ENCODE peak calls at places on chromosomes 16 and 17, in nine cellular contexts. One of them, this sample, is unnamed.
A peak's percentile ranks its signal among the peaks of the same experiment; 100 is the strongest.

GRCh38 chr16:79943738-79944137 is 343.2 kb upstream of the MAF start:
- DNase-seq in CD8-positive, alpha-beta T cell: no peak
- DNase-seq in fibroblast of lung: no peak
- DNase-seq in breast epithelium: no peak
- DNase-seq in mucosa of descending colon: no peak
- DNase-seq in colonic mucosa: no peak
- DNase-seq in brain microvascular endothelial cell: peak; percentile 52
- DNase-seq in epithelial cell of esophagus: peak; percentile 39
- DNase-seq in prostate gland: no peak
- DNase-seq in this sample: no peak

GRCh38 chr16:65306313-65306712 is 184.4 kb upstream of the CDH11 start:
- DNase-seq in brain microvascular endothelial cell: no peak
- DNase-seq in breast epithelium: no peak
- DNase-seq in fibroblast of lung: no peak
- DNase-seq in epithelial cell of esophagus: peak; percentile 7
- DNase-seq in prostate gland: no peak
- DNase-seq in mucosa of descending colon: no peak
- DNase-seq in colonic mucosa: no peak
- DNase-seq in CD8-positive, alpha-beta T cell: no peak
- DNase-seq in this sample: no peak

GRCh38 chr17:44350733-44351226 is 5.7 kb downstream of the GRN start:
- DNase-seq in colonic mucosa: peak; percentile 74
- DNase-seq in brain microvascular endothelial cell: peak; percentile 36
- DNase-seq in CD8-positive, alpha-beta T cell: peak; percentile 62
- DNase-seq in mucosa of descending colon: peak; percentile 80
- DNase-seq in fibroblast of lung: peak; percentile 44
- DNase-seq in breast epithelium: no peak
- DNase-seq in prostate gland: peak; percentile 41
- DNase-seq in epithelial cell of esophagus: peak; percentile 70
- DNase-seq in this sample: no peak

GRCh38 chr16:13519871-13520270 is 400.1 kb upstream of the ERCC4 start:
- DNase-seq in brain microvascular endothelial cell: no peak
- DNase-seq in breast epithelium: no peak
- DNase-seq in colonic mucosa: no peak
- DNase-seq in CD8-positive, alpha-beta T cell: no peak
- DNase-seq in epithelial cell of esophagus: no peak
- DNase-seq in mucosa of descending colon: no peak
- DNase-seq in fibroblast of lung: no peak
- DNase-seq in prostate gland: no peak
- DNase-seq in this sample: no peak

GRCh38 chr17:68296217-68297140 is 5.2 kb downstream of the ARSG start:
- DNase-seq in epithelial cell of esophagus: peak; percentile 67
- DNase-seq in CD8-positive, alpha-beta T cell: peak; percentile 51
- DNase-seq in fibroblast of lung: no peak
- DNase-seq in colonic mucosa: peak; percentile 33
- DNase-seq in prostate gland: peak; percentile 95
- DNase-seq in brain microvascular endothelial cell: no peak
- DNase-seq in mucosa of descending colon: no peak
- DNase-seq in breast epithelium: peak; percentile 69
- DNase-seq in this sample: no peak

GRCh38 chr17:29597361-29598172 is 4.6 kb downstream of the ANKRD13B start:
- DNase-seq in fibroblast of lung: no peak
- DNase-seq in CD8-positive, alpha-beta T cell: no peak
- DNase-seq in colonic mucosa: no peak
- DNase-seq in breast epithelium: no peak
- DNase-seq in epithelial cell of esophagus: no peak
- DNase-seq in brain microvascular endothelial cell: no peak
- DNase-seq in mucosa of descending colon: peak; percentile 16
- DNase-seq in prostate gland: no peak
- DNase-seq in this sample: no peak

GRCh38 chr17:55648086-55648485 is 74.6 kb downstream of the TMEM100 start:
- DNase-seq in prostate gland: no peak
- DNase-seq in epithelial cell of esophagus: no peak
- DNase-seq in fibroblast of lung: no peak
- DNase-seq in CD8-positive, alpha-beta T cell: no peak
- DNase-seq in mucosa of descending colon: no peak
- DNase-seq in colonic mucosa: no peak
- DNase-seq in brain microvascular endothelial cell: no peak
- DNase-seq in breast epithelium: no peak
- DNase-seq in this sample: no peak

GRCh38 chr17:28379814-28380571 is 8.5 kb downstream of the SARM1 start:
- DNase-seq in CD8-positive, alpha-beta T cell: no peak
- DNase-seq in brain microvascular endothelial cell: no peak
- DNase-seq in epithelial cell of esophagus: peak; percentile 100
- DNase-seq in prostate gland: no peak
- DNase-seq in mucosa of descending colon: no peak
- DNase-seq in breast epithelium: peak; percentile 75
- DNase-seq in fibroblast of lung: no peak
- DNase-seq in colonic mucosa: no peak
- DNase-seq in this sample: no peak

GRCh38 chr16:87953308-87954208 is 2.3 kb downstream of the BANP start:
- DNase-seq in prostate gland: no peak
- DNase-seq in fibroblast of lung: no peak
- DNase-seq in breast epithelium: no peak
- DNase-seq in epithelial cell of esophagus: no peak
- DNase-seq in brain microvascular endothelial cell: no peak
- DNase-seq in mucosa of descending colon: no peak
- DNase-seq in colonic mucosa: no peak
- DNase-seq in CD8-positive, alpha-beta T cell: no peak
- DNase-seq in this sample: no peak

GRCh38 chr17:61208301-61209098 is 191.1 kb upstream of the TBX2 start:
- DNase-seq in brain microvascular endothelial cell: peak; percentile 1
- DNase-seq in mucosa of descending colon: no peak
- DNase-seq in epithelial cell of esophagus: no peak
- DNase-seq in fibroblast of lung: peak; percentile 95
- DNase-seq in breast epithelium: no peak
- DNase-seq in colonic mucosa: no peak
- DNase-seq in CD8-positive, alpha-beta T cell: no peak
- DNase-seq in prostate gland: no peak
- DNase-seq in this sample: no peak

GRCh38 chr16:19717319-19717718 is 708 bp downstream of the KNOP1 start:
- DNase-seq in epithelial cell of esophagus: no peak
- DNase-seq in breast epithelium: no peak
- DNase-seq in colonic mucosa: no peak
- DNase-seq in fibroblast of lung: no peak
- DNase-seq in prostate gland: no peak
- DNase-seq in mucosa of descending colon: no peak
- DNase-seq in brain microvascular endothelial cell: no peak
- DNase-seq in CD8-positive, alpha-beta T cell: no peak
- DNase-seq in this sample: no peak

GRCh38 chr17:57577751-57578607 is 167.1 kb downstream of the CCDC182 start:
- DNase-seq in mucosa of descending colon: no peak
- DNase-seq in brain microvascular endothelial cell: peak; percentile 53
- DNase-seq in CD8-positive, alpha-beta T cell: no peak
- DNase-seq in prostate gland: peak; percentile 29
- DNase-seq in fibroblast of lung: peak; percentile 84
- DNase-seq in epithelial cell of esophagus: peak; percentile 62
- DNase-seq in colonic mucosa: peak; percentile 30
- DNase-seq in breast epithelium: no peak
- DNase-seq in this sample: no peak

GRCh38 chr17:7439462-7440112 is at the start of gene FGF11:
- DNase-seq in CD8-positive, alpha-beta T cell: no peak
- DNase-seq in prostate gland: no peak
- DNase-seq in epithelial cell of esophagus: no peak
- DNase-seq in colonic mucosa: no peak
- DNase-seq in breast epithelium: no peak
- DNase-seq in brain microvascular endothelial cell: no peak
- DNase-seq in fibroblast of lung: no peak
- DNase-seq in mucosa of descending colon: peak; percentile 43
- DNase-seq in this sample: no peak

GRCh38 chr16:491225-491919 is 36.1 kb upstream of the CAPN15 start:
- DNase-seq in breast epithelium: no peak
- DNase-seq in prostate gland: no peak
- DNase-seq in mucosa of descending colon: no peak
- DNase-seq in fibroblast of lung: no peak
- DNase-seq in brain microvascular endothelial cell: peak; percentile 11
- DNase-seq in colonic mucosa: no peak
- DNase-seq in CD8-positive, alpha-beta T cell: no peak
- DNase-seq in epithelial cell of esophagus: no peak
- DNase-seq in this sample: no peak

GRCh38 chr16:84699147-84699711 is 571 bp upstream of the USP10 start:
- DNase-seq in fibroblast of lung: no peak
- DNase-seq in colonic mucosa: peak; percentile 39
- DNase-seq in epithelial cell of esophagus: peak; percentile 33
- DNase-seq in mucosa of descending colon: no peak
- DNase-seq in brain microvascular endothelial cell: no peak
- DNase-seq in prostate gland: no peak
- DNase-seq in breast epithelium: no peak
- DNase-seq in CD8-positive, alpha-beta T cell: no peak
- DNase-seq in this sample: no peak

GRCh38 chr16:87463722-87464690 is 28.8 kb downstream of the ZCCHC14 start:
- DNase-seq in fibroblast of lung: no peak
- DNase-seq in CD8-positive, alpha-beta T cell: peak; percentile 16
- DNase-seq in mucosa of descending colon: no peak
- DNase-seq in prostate gland: no peak
- DNase-seq in breast epithelium: no peak
- DNase-seq in epithelial cell of esophagus: peak; percentile 34
- DNase-seq in colonic mucosa: no peak
- DNase-seq in brain microvascular endothelial cell: peak; percentile 74
- DNase-seq in this sample: no peak

GRCh38 chr16:57732011-57732410 is 3.6 kb upstream of the KATNB1 start:
- DNase-seq in CD8-positive, alpha-beta T cell: no peak
- DNase-seq in epithelial cell of esophagus: peak; percentile 17
- DNase-seq in mucosa of descending colon: no peak
- DNase-seq in brain microvascular endothelial cell: no peak
- DNase-seq in breast epithelium: no peak
- DNase-seq in prostate gland: no peak
- DNase-seq in colonic mucosa: no peak
- DNase-seq in fibroblast of lung: peak; percentile 74
- DNase-seq in this sample: no peak

DNA sequence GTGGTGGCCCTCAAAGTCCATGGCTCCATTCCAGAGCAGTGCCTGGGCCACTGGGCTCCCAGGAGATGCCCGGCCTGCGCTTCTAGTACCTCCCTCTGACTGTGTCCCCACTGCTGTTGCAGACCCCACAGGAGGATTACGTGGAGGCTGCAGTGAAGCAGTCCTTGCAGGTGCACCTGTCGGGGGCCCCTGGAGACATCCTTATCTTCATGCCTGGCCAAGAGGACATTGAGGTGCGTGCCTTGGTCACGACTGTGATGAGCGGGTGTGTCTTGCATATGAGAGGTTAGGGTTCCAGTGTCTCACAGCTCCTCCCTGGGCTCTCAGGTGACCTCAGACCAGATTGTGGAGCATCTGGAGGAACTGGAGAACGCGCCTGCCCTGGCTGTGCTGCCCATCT is 11.3 kb downstream of the DHX38 start:
- DNase-seq in colonic mucosa: no peak
- DNase-seq in brain microvascular endothelial cell: no peak
- DNase-seq in prostate gland: no peak
- DNase-seq in breast epithelium: no peak
- DNase-seq in fibroblast of lung: no peak
- DNase-seq in epithelial cell of esophagus: no peak
- DNase-seq in mucosa of descending colon: no peak
- DNase-seq in CD8-positive, alpha-beta T cell: no peak
- DNase-seq in this sample: peak; percentile 40
- TF ChIP-seq CTCF in colonic mucosa: no peak
- TF ChIP-seq CTCF in brain microvascular endothelial cell: no peak
- TF ChIP-seq CTCF in prostate gland: no peak
- TF ChIP-seq CTCF in breast epithelium: no peak
- TF ChIP-seq CTCF in fibroblast of lung: no peak
- TF ChIP-seq CTCF in epithelial cell of esophagus: no peak
- TF ChIP-seq CTCF in mucosa of descending colon: no peak
- TF ChIP-seq CTCF in CD8-positive, alpha-beta T cell: no peak
- TF ChIP-seq CTCF in this sample: no peak

DNA sequence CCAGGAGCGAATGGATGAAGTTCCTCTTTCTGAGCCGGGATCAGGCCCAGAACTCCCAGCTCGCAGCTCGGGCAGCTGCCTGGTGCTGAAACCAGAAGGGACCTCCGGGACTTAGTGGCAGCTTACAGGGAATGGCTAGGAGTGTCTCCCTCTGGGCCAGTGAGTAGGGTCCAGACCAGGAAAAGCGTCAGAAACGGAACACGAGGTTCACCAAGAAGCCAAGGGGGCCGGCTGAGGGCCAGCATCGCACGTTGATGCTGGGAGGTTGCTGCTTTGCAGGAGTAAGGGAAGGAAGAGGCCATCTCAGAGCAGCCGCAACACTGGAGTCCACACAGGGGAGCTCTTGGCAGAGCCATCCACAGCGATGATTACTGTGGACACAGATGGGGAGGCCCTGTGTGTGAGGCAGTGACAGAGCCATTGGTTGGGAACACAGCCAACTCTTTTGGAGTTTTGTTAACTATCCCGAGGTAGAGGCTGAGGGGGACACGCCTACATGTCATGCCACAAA is 74.0 kb upstream of the CREBBP start:
- DNase-seq in mucosa of descending colon: no peak
- DNase-seq in prostate gland: no peak
- DNase-seq in epithelial cell of esophagus: peak; percentile 34
- DNase-seq in CD8-positive, alpha-beta T cell: no peak
- DNase-seq in fibroblast of lung: peak; percentile 36
- DNase-seq in colonic mucosa: no peak
- DNase-seq in brain microvascular endothelial cell: no peak
- DNase-seq in breast epithelium: no peak
- DNase-seq in this sample: no peak
- TF ChIP-seq CTCF in mucosa of descending colon: no peak
- TF ChIP-seq CTCF in prostate gland: no peak
- TF ChIP-seq CTCF in epithelial cell of esophagus: no peak
- TF ChIP-seq CTCF in CD8-positive, alpha-beta T cell: no peak
- TF ChIP-seq CTCF in fibroblast of lung: no peak
- TF ChIP-seq CTCF in colonic mucosa: no peak
- TF ChIP-seq CTCF in brain microvascular endothelial cell: peak; percentile 2
- TF ChIP-seq CTCF in breast epithelium: no peak
- TF ChIP-seq CTCF in this sample: no peak

GRCh38 chr16:4593069-4593468 is 21.6 kb downstream of the UBALD1 start:
- DNase-seq in fibroblast of lung: no peak
- DNase-seq in colonic mucosa: no peak
- DNase-seq in brain microvascular endothelial cell: no peak
- DNase-seq in prostate gland: no peak
- DNase-seq in CD8-positive, alpha-beta T cell: no peak
- DNase-seq in breast epithelium: no peak
- DNase-seq in mucosa of descending colon: no peak
- DNase-seq in epithelial cell of esophagus: no peak
- DNase-seq in this sample: no peak
- TF ChIP-seq CTCF in fibroblast of lung: no peak
- TF ChIP-seq CTCF in colonic mucosa: no peak
- TF ChIP-seq CTCF in brain microvascular endothelial cell: no peak
- TF ChIP-seq CTCF in prostate gland: no peak
- TF ChIP-seq CTCF in CD8-positive, alpha-beta T cell: no peak
- TF ChIP-seq CTCF in breast epithelium: no peak
- TF ChIP-seq CTCF in mucosa of descending colon: no peak
- TF ChIP-seq CTCF in epithelial cell of esophagus: no peak
- TF ChIP-seq CTCF in this sample: no peak

DNA sequence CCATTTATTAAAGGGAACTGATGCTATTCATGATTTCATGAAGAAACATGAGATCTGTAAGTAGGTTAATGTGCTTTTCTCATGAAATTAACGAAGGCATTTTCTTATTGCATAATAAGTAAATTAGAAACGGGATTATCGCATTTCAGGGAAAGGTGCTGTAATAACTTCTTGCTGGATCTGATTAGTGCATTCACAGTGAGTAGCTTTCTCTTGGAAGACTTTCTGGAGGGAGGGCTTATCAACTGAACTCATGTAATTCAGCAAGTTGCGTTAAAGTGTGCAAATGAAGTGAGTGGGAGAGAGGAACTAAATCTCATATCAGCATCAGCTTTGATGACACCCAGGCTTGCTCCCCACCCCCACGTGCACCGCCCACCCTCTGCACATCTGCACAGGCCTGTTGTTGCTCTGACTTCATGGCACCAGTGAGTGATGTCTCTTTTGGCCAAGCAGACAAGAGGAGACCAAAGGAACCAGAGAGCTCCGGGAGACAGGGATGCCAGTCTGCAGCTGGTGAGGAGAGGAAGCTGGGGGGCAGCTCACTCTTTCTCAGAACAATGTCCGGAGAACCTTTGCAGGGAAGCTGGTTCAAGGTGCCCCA is 26.3 kb upstream of the GAS7 start:
- DNase-seq in fibroblast of lung: no peak
- DNase-seq in mucosa of descending colon: no peak
- DNase-seq in brain microvascular endothelial cell: no peak
- DNase-seq in CD8-positive, alpha-beta T cell: no peak
- DNase-seq in epithelial cell of esophagus: no peak
- DNase-seq in prostate gland: no peak
- DNase-seq in colonic mucosa: no peak
- DNase-seq in breast epithelium: no peak
- DNase-seq in this sample: no peak
- TF ChIP-seq CTCF in fibroblast of lung: no peak
- TF ChIP-seq CTCF in mucosa of descending colon: no peak
- TF ChIP-seq CTCF in brain microvascular endothelial cell: no peak
- TF ChIP-seq CTCF in CD8-positive, alpha-beta T cell: no peak
- TF ChIP-seq CTCF in epithelial cell of esophagus: no peak
- TF ChIP-seq CTCF in prostate gland: no peak
- TF ChIP-seq CTCF in colonic mucosa: no peak
- TF ChIP-seq CTCF in breast epithelium: no peak
- TF ChIP-seq CTCF in this sample: no peak

This sample was measured in type B pancreatic cell.